ENCODE peak calls at places on chromosome 7, in five cellular contexts. One of them, this sample, is unnamed.

GRCh38 chr7:130632111-130632510 is 36.4 kb downstream of the COPG2 start:
- DNase-seq in activated CD4-positive, alpha-beta T cell treated with anti-CD3 and anti-CD28 coated beads, Interleukin-2, amount 10 ng/mL, durations not matched to agents 7 days and 5 days: no peak
- DNase-seq in OCI-LY7: no peak
- DNase-seq in activated CD4-positive, CD25-positive, alpha-beta regulatory T cell: no peak
- DNase-seq in effector CD4-positive, alpha-beta T cell: no peak
- DNase-seq in this sample: peak

GRCh38 chr7:158943234-158943633 is 86.9 kb downstream of the DYNC2I1 start:
- DNase-seq in activated CD4-positive, alpha-beta T cell treated with anti-CD3 and anti-CD28 coated beads, Interleukin-2, amount 10 ng/mL, durations not matched to agents 7 days and 5 days: no peak
- DNase-seq in OCI-LY7: no peak
- DNase-seq in activated CD4-positive, CD25-positive, alpha-beta regulatory T cell: no peak
- DNase-seq in effector CD4-positive, alpha-beta T cell: no peak
- DNase-seq in this sample: no peak

GRCh38 chr7:92833766-92834605 is 2.4 kb downstream of the CDK6 start:
- DNase-seq in activated CD4-positive, alpha-beta T cell treated with anti-CD3 and anti-CD28 coated beads, Interleukin-2, amount 10 ng/mL, durations not matched to agents 7 days and 5 days: peak
- DNase-seq in OCI-LY7: peak
- DNase-seq in activated CD4-positive, CD25-positive, alpha-beta regulatory T cell: peak
- DNase-seq in effector CD4-positive, alpha-beta T cell: peak
- DNase-seq in this sample: peak

GRCh38 chr7:15175103-15175502 is 272.6 kb upstream of the DGKB start:
- DNase-seq in activated CD4-positive, alpha-beta T cell treated with anti-CD3 and anti-CD28 coated beads, Interleukin-2, amount 10 ng/mL, durations not matched to agents 7 days and 5 days: no peak
- DNase-seq in OCI-LY7: no peak
- DNase-seq in activated CD4-positive, CD25-positive, alpha-beta regulatory T cell: no peak
- DNase-seq in effector CD4-positive, alpha-beta T cell: no peak
- DNase-seq in this sample: no peak

GRCh38 chr7:121079425-121080169 is 91.1 kb downstream of the CPED1 start:
- DNase-seq in activated CD4-positive, alpha-beta T cell treated with anti-CD3 and anti-CD28 coated beads, Interleukin-2, amount 10 ng/mL, durations not matched to agents 7 days and 5 days: no peak
- DNase-seq in OCI-LY7: no peak
- DNase-seq in activated CD4-positive, CD25-positive, alpha-beta regulatory T cell: no peak
- DNase-seq in effector CD4-positive, alpha-beta T cell: no peak
- DNase-seq in this sample: no peak

GRCh38 chr7:5773661-5774086 is 7.8 kb downstream of the RNF216 start:
- DNase-seq in activated CD4-positive, alpha-beta T cell treated with anti-CD3 and anti-CD28 coated beads, Interleukin-2, amount 10 ng/mL, durations not matched to agents 7 days and 5 days: peak
- DNase-seq in OCI-LY7: no peak
- DNase-seq in activated CD4-positive, CD25-positive, alpha-beta regulatory T cell: no peak
- DNase-seq in effector CD4-positive, alpha-beta T cell: no peak
- DNase-seq in this sample: peak

GRCh38 chr7:36370046-36370445 is 19.6 kb upstream of the ANLN start:
- DNase-seq in activated CD4-positive, alpha-beta T cell treated with anti-CD3 and anti-CD28 coated beads, Interleukin-2, amount 10 ng/mL, durations not matched to agents 7 days and 5 days: no peak
- DNase-seq in OCI-LY7: no peak
- DNase-seq in activated CD4-positive, CD25-positive, alpha-beta regulatory T cell: no peak
- DNase-seq in effector CD4-positive, alpha-beta T cell: no peak
- DNase-seq in this sample: no peak

GRCh38 chr7:120170849-120171248 is 102.1 kb upstream of the KCND2 start:
- DNase-seq in activated CD4-positive, alpha-beta T cell treated with anti-CD3 and anti-CD28 coated beads, Interleukin-2, amount 10 ng/mL, durations not matched to agents 7 days and 5 days: no peak
- DNase-seq in OCI-LY7: no peak
- DNase-seq in activated CD4-positive, CD25-positive, alpha-beta regulatory T cell: no peak
- DNase-seq in effector CD4-positive, alpha-beta T cell: no peak
- DNase-seq in this sample: no peak

GRCh38 chr7:140645166-140645565 is 4.6 kb upstream of the DENND2A start:
- DNase-seq in activated CD4-positive, alpha-beta T cell treated with anti-CD3 and anti-CD28 coated beads, Interleukin-2, amount 10 ng/mL, durations not matched to agents 7 days and 5 days: no peak
- DNase-seq in OCI-LY7: no peak
- DNase-seq in activated CD4-positive, CD25-positive, alpha-beta regulatory T cell: no peak
- DNase-seq in effector CD4-positive, alpha-beta T cell: no peak
- DNase-seq in this sample: no peak

GRCh38 chr7:107958764-107959526 is 44.0 kb downstream of the LAMB1 start:
- DNase-seq in activated CD4-positive, alpha-beta T cell treated with anti-CD3 and anti-CD28 coated beads, Interleukin-2, amount 10 ng/mL, durations not matched to agents 7 days and 5 days: no peak
- DNase-seq in OCI-LY7: no peak
- DNase-seq in activated CD4-positive, CD25-positive, alpha-beta regulatory T cell: no peak
- DNase-seq in effector CD4-positive, alpha-beta T cell: no peak
- DNase-seq in this sample: peak

GRCh38 chr7:102988088-102988487 is 75.3 kb downstream of the LRRC17 start:
- DNase-seq in activated CD4-positive, alpha-beta T cell treated with anti-CD3 and anti-CD28 coated beads, Interleukin-2, amount 10 ng/mL, durations not matched to agents 7 days and 5 days: no peak
- DNase-seq in OCI-LY7: no peak
- DNase-seq in activated CD4-positive, CD25-positive, alpha-beta regulatory T cell: no peak
- DNase-seq in effector CD4-positive, alpha-beta T cell: no peak
- DNase-seq in this sample: no peak

GRCh38 chr7:34739651-34740300 is 81.8 kb downstream of the NPSR1 start:
- DNase-seq in activated CD4-positive, alpha-beta T cell treated with anti-CD3 and anti-CD28 coated beads, Interleukin-2, amount 10 ng/mL, durations not matched to agents 7 days and 5 days: no peak
- DNase-seq in OCI-LY7: no peak
- DNase-seq in activated CD4-positive, CD25-positive, alpha-beta regulatory T cell: no peak
- DNase-seq in effector CD4-positive, alpha-beta T cell: no peak
- DNase-seq in this sample: no peak

GRCh38 chr7:98400538-98401427 is at the start of gene BAIAP2L1:
- DNase-seq in activated CD4-positive, alpha-beta T cell treated with anti-CD3 and anti-CD28 coated beads, Interleukin-2, amount 10 ng/mL, durations not matched to agents 7 days and 5 days: peak
- DNase-seq in OCI-LY7: peak
- DNase-seq in activated CD4-positive, CD25-positive, alpha-beta regulatory T cell: peak
- DNase-seq in effector CD4-positive, alpha-beta T cell: peak
- DNase-seq in this sample: no peak

GRCh38 chr7:106521541-106521940 is 139.4 kb downstream of the CCDC71L start:
- DNase-seq in activated CD4-positive, alpha-beta T cell treated with anti-CD3 and anti-CD28 coated beads, Interleukin-2, amount 10 ng/mL, durations not matched to agents 7 days and 5 days: no peak
- DNase-seq in OCI-LY7: no peak
- DNase-seq in activated CD4-positive, CD25-positive, alpha-beta regulatory T cell: no peak
- DNase-seq in effector CD4-positive, alpha-beta T cell: no peak
- DNase-seq in this sample: no peak

This sample was measured in MV-4-11.